ENCODE peak calls at places on chromosomes 1 and 21, in nine cellular contexts. A is fibroblast of lung; V is lower lobe of right lung; N is H7; C is cardiac muscle cell; D is astrocyte; J is prostate gland; W is right lobe of liver; S is CD8-positive, alpha-beta memory T cell. Y is an unnamed sample. For H3K27me3, the result is how much of the 10 kb centered on the place peaks cover.

GRCh38 chr21:42040411-42041180 is 30.4 kb upstream of the ZBTB21 start:
- DNase-seq in V (peak), N (no peak), S (no peak), J (no peak), D (peak), C (no peak), A (peak), W (no peak), Y (no peak)

GRCh38 chr1:30042438-30043147 is 680.8 kb downstream of the MATN1 start:
- DNase-seq in D (no peak), W (no peak), S (no peak), N (no peak), A (no peak), V (no peak), J (no peak), C (no peak), Y (no peak)

GRCh38 chr1:85573348-85573747 is 7.2 kb upstream of the CCN1 start:
- DNase-seq in J (no peak), W (no peak), S (no peak), A (no peak), V (no peak), D (no peak), N (no peak), C (no peak), Y (no peak)

GRCh38 chr1:62613890-62614289 is 16.6 kb downstream of the ANGPTL3 start:
- DNase-seq in J (no peak), C (no peak), N (no peak), D (peak), S (no peak), A (no peak), W (no peak), V (no peak), Y (no peak)

GRCh38 chr1:208837242-208837641 is 593.1 kb upstream of the PLXNA2 start:
- DNase-seq in D (no peak), A (no peak), J (no peak), N (no peak), W (no peak), V (no peak), C (no peak), S (no peak), Y (no peak)

GRCh38 chr1:94044290-94044790 is 76.6 kb downstream of the ABCA4 start:
- DNase-seq in J (peak), A (no peak), S (no peak), W (peak), N (no peak), V (peak), D (no peak), C (no peak), Y (peak)

GRCh38 chr1:27163093-27163492 is 8.2 kb upstream of the SLC9A1 start:
- DNase-seq in W (no peak), S (no peak), C (no peak), D (no peak), A (no peak), V (no peak), N (no peak), J (no peak), Y (no peak)

GRCh38 chr1:96234299-96234698 is 487.3 kb upstream of the PTBP2 start:
- DNase-seq in D (peak), W (no peak), S (no peak), A (peak), N (no peak), V (peak), J (no peak), C (peak), Y (no peak)

GRCh38 chr21:28867401-28867800 is 125.3 kb downstream of the LTN1 start:
- DNase-seq in A (peak), W (no peak), S (no peak), V (no peak), D (no peak), N (no peak), J (no peak), C (no peak), Y (no peak)

GRCh38 chr1:245209658-245210415 is 55.1 kb downstream of the KIF26B start:
- DNase-seq in J (no peak), V (no peak), A (no peak), N (no peak), W (no peak), S (no peak), C (no peak), D (no peak), Y (no peak)

GRCh38 chr1:183116416-183116815 is 69.6 kb upstream of the LAMC2 start:
- DNase-seq in A (no peak), N (no peak), C (no peak), J (no peak), W (no peak), D (no peak), V (no peak), S (no peak), Y (no peak)

GRCh38 chr1:92859400-92860039 is 27.7 kb downstream of the RPL5 start:
- DNase-seq in N (no peak), V (no peak), A (no peak), J (no peak), W (no peak), D (no peak), S (no peak), C (no peak), Y (no peak)

GRCh38 chr1:52032124-52032784 is 1.4 kb downstream of the KTI12 start:
- DNase-seq in D (no peak), J (no peak), W (no peak), C (no peak), V (no peak), N (peak), A (no peak), S (peak), Y (peak)

GRCh38 chr1:31588751-31589515 is 12.6 kb downstream of the TINAGL1 start:
- DNase-seq in A (no peak), J (no peak), V (peak), W (no peak), N (peak), S (no peak), D (no peak), C (no peak), Y (no peak)

GRCh38 chr1:169012416-169012815 is 94.1 kb upstream of the ATP1B1 start:
- DNase-seq in V (no peak), W (no peak), N (no peak), C (no peak), A (no peak), D (no peak), S (no peak), J (no peak), Y (no peak)

GRCh38 chr21:33027401-33028185 is 1.9 kb downstream of the OLIG2 start:
- DNase-seq in V (no peak), J (no peak), W (no peak), C (no peak), S (no peak), D (no peak), A (no peak), N (peak), Y (no peak)

GRCh38 chr1:24186993-24187790 is at the start of gene IFNLR1:
- DNase-seq in N (peak), S (peak), A (no peak), J (peak), C (peak), V (peak), D (no peak), W (peak), Y (no peak)

GRCh38 chr21:14889080-14889805 is 175.6 kb downstream of the NRIP1 start:
- DNase-seq in V (no peak), A (peak), N (no peak), W (peak), D (peak), S (no peak), C (no peak), J (no peak), Y (no peak)

GRCh38 chr1:23661887-23662286 is 29.7 kb upstream of the RPL11 start:
- DNase-seq in J (no peak), V (no peak), S (no peak), N (no peak), C (no peak), W (no peak), D (no peak), A (no peak), Y (no peak)

GRCh38 chr1:230986976-230987375 is 8.1 kb downstream of the ARV1 start:
- DNase-seq in A (no peak), J (no peak), V (no peak), W (no peak), N (no peak), S (no peak), D (peak), C (no peak), Y (no peak)

GRCh38 chr1:89550995-89551394 is 26.4 kb downstream of the LRRC8B start:
- DNase-seq in S (no peak), C (no peak), D (no peak), A (no peak), W (no peak), N (no peak), J (no peak), V (no peak), Y (no peak)

GRCh38 chr1:153348511-153349362 is at the start of gene PGLYRP4:
- DNase-seq in S (no peak), A (no peak), N (peak), D (no peak), C (no peak), W (no peak), V (no peak), J (no peak), Y (no peak)

GRCh38 chr1:234726359-234726836 is 116.4 kb upstream of the IRF2BP2 start:
- DNase-seq in S (no peak), N (peak), V (no peak), W (no peak), D (no peak), J (peak), C (peak), A (no peak), Y (no peak)

GRCh38 chr1:178488393-178488792 is 8.4 kb downstream of the CLEC20A start:
- DNase-seq in W (no peak), J (no peak), N (peak), A (no peak), D (no peak), V (no peak), S (no peak), C (no peak), Y (no peak)

GRCh38 chr1:4025752-4026151 is 125.7 kb upstream of the C1orf174 start:
- DNase-seq in V (no peak), S (no peak), D (no peak), J (no peak), A (no peak), C (no peak), W (no peak), N (no peak), Y (no peak)

GRCh38 chr1:29202053-29202452 is 20.4 kb upstream of the SRSF4 start:
- DNase-seq in C (no peak), V (no peak), D (no peak), S (no peak), A (no peak), N (no peak), W (no peak), J (no peak), Y (peak)

GRCh38 chr1:43540653-43541071 is 10.0 kb downstream of the PTPRF start:
- DNase-seq in V (peak), W (peak), D (peak), J (no peak), A (peak), S (no peak), C (no peak), N (no peak), Y (no peak)

GRCh38 chr1:18640228-18641004 is 9.8 kb downstream of the PAX7 start:
- DNase-seq in N (peak), J (no peak), A (no peak), W (no peak), V (no peak), D (no peak), S (no peak), C (no peak), Y (no peak)

GRCh38 chr1:48223372-48224081 is 1.0 kb downstream of the SLC5A9 start:
- DNase-seq in J (no peak), N (no peak), V (no peak), D (no peak), W (peak), S (no peak), A (no peak), C (no peak), Y (no peak)

GRCh38 chr1:234507089-234507488 is 28.1 kb upstream of the TARBP1 start:
- DNase-seq in N (no peak), C (no peak), D (no peak), W (no peak), J (no peak), A (no peak), S (no peak), V (no peak), Y (no peak)

GRCh38 chr1:3530086-3530930 is 75.8 kb downstream of the ARHGEF16 start:
- DNase-seq in S (no peak), J (peak), C (peak), V (no peak), N (peak), W (no peak), A (no peak), D (no peak), Y (no peak)

GRCh38 chr1:222521299-222522104 is 26.4 kb downstream of the HHIPL2 start:
- DNase-seq in W (peak), D (peak), S (no peak), V (no peak), C (no peak), A (peak), N (no peak), J (no peak), Y (no peak)

GRCh38 chr1:3436901-3437300 is 17.6 kb upstream of the ARHGEF16 start:
- DNase-seq in N (no peak), J (no peak), V (peak), D (no peak), S (no peak), A (no peak), W (peak), C (no peak), Y (no peak)

GRCh38 chr1:88736633-88737248 is 52.7 kb downstream of the PKN2 start:
- DNase-seq in A (peak), C (no peak), N (peak), S (no peak), V (no peak), D (peak), J (no peak), W (no peak), Y (peak)

GRCh38 chr1:211287218-211287617 is 28.1 kb downstream of the RCOR3 start:
- DNase-seq in J (no peak), W (no peak), V (no peak), C (no peak), D (no peak), S (no peak), N (peak), A (no peak), Y (no peak)

GRCh38 chr21:37566790-37567725 is 200.5 kb downstream of the DYRK1A start:
- DNase-seq in N (no peak), A (no peak), S (no peak), V (no peak), J (no peak), W (no peak), C (no peak), D (no peak), Y (no peak)

GRCh38 chr1:85202092-85202863 is 1.5 kb upstream of the SYDE2 start:
- DNase-seq in W (no peak), S (no peak), N (no peak), D (no peak), C (no peak), V (no peak), A (no peak), J (no peak), Y (no peak)

GRCh38 chr1:156864796-156865195 is 4.1 kb downstream of the NTRK1 start:
- DNase-seq in W (no peak), J (no peak), V (no peak), D (no peak), N (no peak), S (no peak), A (no peak), C (no peak), Y (no peak)

GRCh38 chr1:156860113-156860638 is 489 bp upstream of the NTRK1 start:
- DNase-seq in C (peak), S (peak), D (peak), W (no peak), N (peak), A (peak), V (no peak), J (peak), Y (no peak)

GRCh38 chr1:156865258-156865657 is 4.6 kb downstream of the NTRK1 start:
- DNase-seq in D (no peak), C (no peak), W (no peak), J (no peak), S (no peak), A (no peak), V (no peak), N (no peak), Y (no peak)

GRCh38 chr1:156860639-156861423 is at the start of gene NTRK1:
- DNase-seq in C (peak), S (peak), V (no peak), N (peak), W (no peak), D (no peak), J (no peak), A (peak), Y (no peak)

GRCh38 chr1:156862602-156863599 is 2.2 kb downstream of the NTRK1 start:
- DNase-seq in C (peak), W (no peak), A (no peak), N (no peak), V (no peak), D (no peak), S (no peak), J (no peak), Y (no peak)
- H3K27me3 ChIP-seq in C (under half), W (under half), A (half or more), N (half or more), V (half or more), D (half or more), S (under half), J (under half), Y (half or more)

GRCh38 chr1:5511381-5512097 is 480.7 kb downstream of the NPHP4 start:
- DNase-seq in W (no peak), N (no peak), D (no peak), A (no peak), C (no peak), J (no peak), V (no peak), S (no peak), Y (no peak)
- H3K27me3 ChIP-seq in W (under half), N (under half), D (under half), A (under half), C (under half), J (under half), V (under half), S (under half), Y (under half)

GRCh38 chr1:9367806-9368205 is 75.1 kb downstream of the SPSB1 start:
- DNase-seq in W (no peak), C (no peak), S (no peak), J (no peak), D (no peak), N (no peak), V (no peak), A (no peak), Y (no peak)
- H3K27me3 ChIP-seq in W (under half), C (under half), S (under half), J (under half), D (under half), N (under half), V (under half), A (under half), Y (under half)

GRCh38 chr1:61163355-61163754 is 81.0 kb downstream of the NFIA start:
- DNase-seq in J (no peak), A (no peak), S (no peak), C (no peak), N (no peak), D (no peak), V (no peak), W (no peak), Y (no peak)
- H3K27me3 ChIP-seq in J (under half), A (under half), S (under half), C (under half), N (under half), D (under half), V (under half), W (under half), Y (under half)

GRCh38 chr21:44509539-44509938 is 30.5 kb downstream of the KRTAP10-1 start:
- DNase-seq in J (peak), D (no peak), W (peak), C (no peak), V (peak), S (no peak), N (peak), A (no peak), Y (peak)

GRCh38 chr21:44510508-44511218 is 29.3 kb downstream of the KRTAP10-1 start:
- DNase-seq in J (peak), V (peak), C (peak), N (peak), S (peak), W (peak), D (no peak), A (peak), Y (peak)

GRCh38 chr21:44511219-44511937 is 28.6 kb downstream of the KRTAP10-1 start:
- DNase-seq in W (peak), J (no peak), N (peak), A (no peak), S (no peak), C (no peak), D (no peak), V (peak), Y (no peak)

GRCh38 chr21:44508711-44509445 is 31.1 kb downstream of the KRTAP10-1 start:
- DNase-seq in A (no peak), C (no peak), D (no peak), N (peak), J (no peak), V (peak), W (peak), S (no peak), Y (no peak)

DNA sequence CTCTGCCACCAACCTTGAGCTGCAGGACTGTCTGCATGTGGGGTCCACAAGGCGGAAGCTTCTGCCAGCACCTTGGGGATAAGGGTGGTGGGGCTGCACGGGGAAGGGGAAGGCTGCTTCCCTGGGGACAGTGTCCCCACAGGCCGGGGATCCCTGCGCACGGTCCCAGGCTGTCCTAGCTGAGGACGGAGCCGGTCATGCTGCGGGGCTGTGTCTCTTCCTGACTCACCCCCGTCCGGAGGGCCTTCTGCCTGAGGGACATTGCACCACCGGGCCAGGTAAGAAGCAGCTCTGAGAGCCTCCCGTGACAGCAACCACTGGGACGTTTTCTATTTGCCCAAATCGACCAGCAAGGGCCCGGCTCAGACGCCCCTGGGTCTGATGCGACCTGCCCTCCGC is 29.9 kb downstream of the KRTAP10-1 start:
- DNase-seq in V (no peak), N (no peak), J (no peak), W (no peak), C (no peak), D (no peak), A (no peak), S (no peak), Y (no peak)
- H3K27me3 ChIP-seq in V (under half), N (under half), J (under half), W (under half), C (under half), D (under half), A (under half), S (under half), Y (under half)

GRCh38 chr1:162026906-162027305 is 3.2 kb upstream of the OLFML2B start:
- DNase-seq in D (no peak), J (no peak), S (no peak), W (no peak), A (peak), N (no peak), C (no peak), V (no peak), Y (no peak)
- H3K27me3 ChIP-seq in D (under half), J (under half), S (under half), W (under half), A (under half), N (under half), C (half or more), V (under half), Y (under half)

DNA sequence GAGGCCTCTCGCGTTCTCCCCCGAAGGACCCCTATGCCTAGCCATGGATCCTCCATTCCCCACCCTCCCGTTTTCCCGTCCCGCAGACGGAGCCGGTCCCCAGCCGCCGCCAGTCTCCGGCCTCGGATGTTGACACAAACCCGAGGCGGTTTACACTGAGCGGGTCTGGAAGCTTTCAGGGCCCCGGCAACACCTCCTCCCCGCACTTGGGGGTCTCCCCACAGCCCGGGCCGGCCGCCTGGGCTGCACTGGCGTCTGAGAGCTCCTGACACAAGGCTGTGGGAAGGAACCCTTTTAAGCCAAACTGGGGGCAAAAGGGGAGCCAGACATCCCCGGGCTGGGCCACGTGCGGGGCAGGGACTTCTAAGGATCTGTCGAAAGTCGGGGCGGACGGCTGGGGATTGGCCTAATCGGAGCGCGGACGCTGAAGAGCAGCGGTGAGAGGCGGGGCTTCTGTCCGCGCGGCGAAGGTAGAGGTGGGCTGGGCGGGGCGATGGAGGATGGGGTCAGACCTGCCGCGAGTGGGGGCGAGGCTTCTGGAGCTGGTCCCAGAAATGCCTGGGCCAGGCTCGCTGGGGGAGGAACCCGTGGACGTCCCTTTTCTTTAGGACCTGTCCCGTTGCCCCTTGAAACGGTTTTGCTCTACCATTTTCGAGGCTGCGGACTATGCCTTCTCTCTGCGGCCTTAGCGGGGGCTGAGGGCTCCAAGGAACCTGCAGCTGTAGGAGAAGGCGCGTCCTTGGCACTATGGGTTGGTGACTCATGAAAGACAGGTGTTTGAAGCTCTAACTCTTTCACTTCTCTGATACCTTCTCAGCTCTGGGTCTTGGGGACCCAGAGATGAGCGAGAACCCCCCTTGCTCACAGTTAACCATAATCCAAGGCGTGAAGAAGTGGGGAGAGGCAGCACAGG is 1.2 kb upstream of the HPCAL4 start:
- DNase-seq in S (no peak), W (no peak), C (no peak), J (no peak), N (peak), A (no peak), V (peak), D (no peak), Y (no peak)
- H3K27me3 ChIP-seq in S (under half), W (under half), C (half or more), J (under half), N (half or more), A (half or more), V (under half), D (half or more), Y (half or more)

Y was measured in HL-60.